ENCODE peak calls at places on chromosomes 5 and 9, in seven cellular contexts. One of them, this sample, is unnamed.

GRCh38 chr5:138544171-138545134 is 1.4 kb upstream of the ETF1 start:
- DNase-seq in right atrium auricular region: no peak
- DNase-seq in right cardiac atrium: no peak
- DNase-seq in HepG2: no peak
- DNase-seq in Karpas-422: peak
- DNase-seq in tibial artery: no peak
- DNase-seq in mesendoderm: peak
- DNase-seq in this sample: peak

GRCh38 chr5:98638701-98639100 is 134.8 kb upstream of the RGMB start:
- DNase-seq in right atrium auricular region: no peak
- DNase-seq in right cardiac atrium: peak
- DNase-seq in HepG2: no peak
- DNase-seq in Karpas-422: no peak
- DNase-seq in tibial artery: no peak
- DNase-seq in mesendoderm: no peak
- DNase-seq in this sample: no peak

GRCh38 chr5:1807479-1808185 is 6.4 kb downstream of the NDUFS6 start:
- DNase-seq in right atrium auricular region: no peak
- DNase-seq in right cardiac atrium: peak
- DNase-seq in HepG2: no peak
- DNase-seq in Karpas-422: no peak
- DNase-seq in tibial artery: no peak
- DNase-seq in mesendoderm: no peak
- DNase-seq in this sample: no peak

GRCh38 chr5:140214831-140215230 is 39.8 kb downstream of the CYSTM1 start:
- DNase-seq in right atrium auricular region: no peak
- DNase-seq in right cardiac atrium: peak
- DNase-seq in HepG2: no peak
- DNase-seq in Karpas-422: no peak
- DNase-seq in tibial artery: no peak
- DNase-seq in mesendoderm: no peak
- DNase-seq in this sample: no peak

GRCh38 chr9:93646640-93647178 is 70.3 kb downstream of the PHF2 start:
- DNase-seq in right atrium auricular region: no peak
- DNase-seq in right cardiac atrium: peak
- DNase-seq in HepG2: no peak
- DNase-seq in Karpas-422: no peak
- DNase-seq in tibial artery: peak
- DNase-seq in mesendoderm: no peak
- DNase-seq in this sample: no peak

GRCh38 chr9:96164268-96164683 is 137.7 kb downstream of the HSD17B3 start:
- DNase-seq in right atrium auricular region: no peak
- DNase-seq in right cardiac atrium: no peak
- DNase-seq in HepG2: no peak
- DNase-seq in Karpas-422: no peak
- DNase-seq in tibial artery: peak
- DNase-seq in mesendoderm: peak
- DNase-seq in this sample: no peak

GRCh38 chr9:2087500-2088313 is 72.6 kb downstream of the SMARCA2 start:
- DNase-seq in right atrium auricular region: no peak
- DNase-seq in right cardiac atrium: no peak
- DNase-seq in HepG2: peak
- DNase-seq in Karpas-422: peak
- DNase-seq in tibial artery: no peak
- DNase-seq in mesendoderm: peak
- DNase-seq in this sample: peak

GRCh38 chr9:121670447-121670846 is 19.0 kb downstream of the DAB2IP start:
- DNase-seq in right atrium auricular region: peak
- DNase-seq in right cardiac atrium: peak
- DNase-seq in HepG2: no peak
- DNase-seq in Karpas-422: no peak
- DNase-seq in tibial artery: peak
- DNase-seq in mesendoderm: no peak
- DNase-seq in this sample: no peak

GRCh38 chr9:116737137-116737546 is 50.0 kb downstream of the TRIM32 start:
- DNase-seq in right atrium auricular region: peak
- DNase-seq in right cardiac atrium: peak
- DNase-seq in HepG2: peak
- DNase-seq in Karpas-422: peak
- DNase-seq in tibial artery: peak
- DNase-seq in mesendoderm: peak
- DNase-seq in this sample: peak

GRCh38 chr5:157113007-157113406 is 4.2 kb upstream of the HAVCR2 start:
- DNase-seq in right atrium auricular region: no peak
- DNase-seq in right cardiac atrium: no peak
- DNase-seq in HepG2: no peak
- DNase-seq in Karpas-422: no peak
- DNase-seq in tibial artery: no peak
- DNase-seq in mesendoderm: no peak
- DNase-seq in this sample: no peak

GRCh38 chr5:178786859-178787499 is 56.5 kb upstream of the ZNF354A start:
- DNase-seq in right atrium auricular region: no peak
- DNase-seq in right cardiac atrium: no peak
- DNase-seq in HepG2: peak
- DNase-seq in Karpas-422: no peak
- DNase-seq in tibial artery: no peak
- DNase-seq in mesendoderm: no peak
- DNase-seq in this sample: no peak

GRCh38 chr5:56139978-56140562 is 93.1 kb downstream of the ANKRD55 start:
- DNase-seq in right atrium auricular region: no peak
- DNase-seq in right cardiac atrium: no peak
- DNase-seq in HepG2: no peak
- DNase-seq in Karpas-422: no peak
- DNase-seq in tibial artery: no peak
- DNase-seq in mesendoderm: no peak
- DNase-seq in this sample: no peak

GRCh38 chr9:91197232-91198181 is 164.2 kb downstream of the AUH start:
- DNase-seq in right atrium auricular region: peak
- DNase-seq in right cardiac atrium: peak
- DNase-seq in HepG2: peak
- DNase-seq in Karpas-422: no peak
- DNase-seq in tibial artery: peak
- DNase-seq in mesendoderm: peak
- DNase-seq in this sample: peak

GRCh38 chr5:172149073-172149472 is 39.0 kb downstream of the STK10 start:
- DNase-seq in right atrium auricular region: no peak
- DNase-seq in right cardiac atrium: no peak
- DNase-seq in HepG2: no peak
- DNase-seq in Karpas-422: no peak
- DNase-seq in tibial artery: no peak
- DNase-seq in mesendoderm: no peak
- DNase-seq in this sample: no peak

GRCh38 chr5:86500947-86501346 is 116.8 kb upstream of the COX7C start:
- DNase-seq in right atrium auricular region: no peak
- DNase-seq in right cardiac atrium: no peak
- DNase-seq in HepG2: no peak
- DNase-seq in Karpas-422: no peak
- DNase-seq in tibial artery: no peak
- DNase-seq in mesendoderm: peak
- DNase-seq in this sample: peak

GRCh38 chr5:9197881-9198260 is 348.0 kb downstream of the SEMA5A start:
- DNase-seq in right atrium auricular region: no peak
- DNase-seq in right cardiac atrium: no peak
- DNase-seq in HepG2: no peak
- DNase-seq in Karpas-422: no peak
- DNase-seq in tibial artery: no peak
- DNase-seq in mesendoderm: no peak
- DNase-seq in this sample: no peak

GRCh38 chr5:55914141-55914413 is 62.9 kb downstream of the IL31RA start:
- DNase-seq in right atrium auricular region: no peak
- DNase-seq in right cardiac atrium: no peak
- DNase-seq in HepG2: no peak
- DNase-seq in Karpas-422: peak
- DNase-seq in tibial artery: no peak
- DNase-seq in mesendoderm: no peak
- DNase-seq in this sample: no peak

GRCh38 chr5:5770825-5771224 is 348.3 kb downstream of the ICE1 start:
- DNase-seq in right atrium auricular region: no peak
- DNase-seq in right cardiac atrium: no peak
- DNase-seq in HepG2: no peak
- DNase-seq in Karpas-422: no peak
- DNase-seq in tibial artery: no peak
- DNase-seq in mesendoderm: no peak
- DNase-seq in this sample: no peak

DNA sequence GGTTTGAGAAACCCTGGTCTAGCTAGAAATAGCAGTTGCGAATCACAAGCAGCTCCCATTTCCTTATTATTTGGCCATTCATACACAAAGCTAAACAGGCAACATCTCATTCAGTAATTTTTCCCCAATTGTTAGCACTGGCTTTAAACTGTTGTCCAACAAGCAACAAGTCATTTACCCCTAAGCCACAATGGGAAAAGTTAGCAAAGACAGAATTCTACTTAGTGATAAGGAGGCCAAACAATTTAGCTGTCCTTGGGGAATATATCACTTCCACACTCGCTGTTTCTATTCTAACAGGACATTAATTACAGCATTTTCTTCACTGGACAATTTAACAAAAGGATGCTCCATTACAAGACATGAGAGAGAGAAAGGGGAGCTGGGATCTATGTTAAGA is 2.8 kb downstream of the MYO10 start:
- DNase-seq in right atrium auricular region: no peak
- DNase-seq in right cardiac atrium: no peak
- DNase-seq in HepG2: no peak
- DNase-seq in Karpas-422: no peak
- DNase-seq in tibial artery: no peak
- DNase-seq in mesendoderm: no peak
- DNase-seq in this sample: no peak
- H3K4me3 ChIP-seq in right atrium auricular region: no peak
- H3K4me3 ChIP-seq in right cardiac atrium: no peak
- H3K4me3 ChIP-seq in HepG2: no peak
- H3K4me3 ChIP-seq in Karpas-422: no peak
- H3K4me3 ChIP-seq in tibial artery: peak
- H3K4me3 ChIP-seq in mesendoderm: no peak
- H3K4me3 ChIP-seq in this sample: peak

DNA sequence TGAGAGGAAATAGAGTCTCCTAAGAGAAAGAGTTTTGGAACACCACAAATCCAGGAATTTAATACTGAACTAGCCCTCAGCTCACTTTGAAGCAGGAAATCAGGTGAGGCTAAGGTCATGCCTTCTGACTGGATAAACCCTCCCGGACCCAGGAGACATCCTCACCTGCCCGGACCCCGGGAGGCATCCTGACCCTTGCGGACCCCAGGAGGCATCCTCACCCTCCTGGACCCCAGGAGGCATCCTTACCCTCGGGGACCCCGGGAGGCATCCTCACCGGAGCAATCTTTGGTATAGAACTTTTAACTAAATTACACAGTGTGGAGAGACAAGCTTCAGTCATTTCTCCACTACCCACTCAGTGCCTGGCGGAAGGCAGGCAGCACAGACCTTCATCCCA is 21.1 kb downstream of the STXBP1 start:
- DNase-seq in right atrium auricular region: no peak
- DNase-seq in right cardiac atrium: no peak
- DNase-seq in HepG2: no peak
- DNase-seq in Karpas-422: no peak
- DNase-seq in tibial artery: no peak
- DNase-seq in mesendoderm: no peak
- DNase-seq in this sample: no peak
- H3K27ac ChIP-seq in right atrium auricular region: peak
- H3K27ac ChIP-seq in right cardiac atrium: peak
- H3K27ac ChIP-seq in HepG2: no peak
- H3K27ac ChIP-seq in Karpas-422: no peak
- H3K27ac ChIP-seq in tibial artery: no peak
- H3K27ac ChIP-seq in mesendoderm: no peak
- H3K27ac ChIP-seq in this sample: no peak

DNA sequence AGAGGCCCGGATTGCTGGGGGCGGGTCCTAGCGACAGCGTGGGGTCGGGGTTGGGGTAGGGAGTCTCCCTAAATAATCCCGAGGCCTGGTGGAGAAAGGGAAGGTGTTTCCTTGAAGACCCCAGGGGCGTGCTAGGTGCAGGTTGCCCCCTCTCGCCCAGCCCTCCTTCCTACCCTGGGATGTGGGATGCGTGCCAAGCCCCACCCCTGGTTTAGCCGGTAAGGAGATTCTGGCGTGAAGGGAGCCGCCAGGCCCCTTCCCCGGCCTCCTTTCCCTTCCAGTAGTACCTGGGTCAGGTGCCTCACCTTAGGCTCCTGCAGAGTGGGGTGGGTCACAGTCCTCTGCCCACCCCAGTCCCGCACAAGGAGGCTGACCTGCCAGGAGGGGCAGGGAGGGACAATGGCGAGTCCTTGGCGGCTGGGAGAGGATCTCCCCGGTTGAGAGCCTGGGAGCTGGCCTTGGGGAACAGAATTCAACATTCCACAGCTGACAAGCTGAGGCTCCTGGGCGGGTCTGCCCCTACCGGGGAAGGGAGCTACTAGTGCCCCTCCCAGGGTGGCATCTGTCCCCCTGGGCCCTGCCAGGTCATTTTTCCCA is 684 bp downstream of the TSPAN17 start:
- DNase-seq in right atrium auricular region: no peak
- DNase-seq in right cardiac atrium: peak
- DNase-seq in HepG2: no peak
- DNase-seq in Karpas-422: no peak
- DNase-seq in tibial artery: peak
- DNase-seq in mesendoderm: peak
- DNase-seq in this sample: peak
- H3K4me3 ChIP-seq in right atrium auricular region: peak
- H3K4me3 ChIP-seq in right cardiac atrium: peak
- H3K4me3 ChIP-seq in HepG2: peak
- H3K4me3 ChIP-seq in Karpas-422: peak
- H3K4me3 ChIP-seq in tibial artery: peak
- H3K4me3 ChIP-seq in mesendoderm: peak
- H3K4me3 ChIP-seq in this sample: peak

GRCh38 chr9:1055156-1055555 is 5.0 kb downstream of the DMRT2 start:
- DNase-seq in right atrium auricular region: no peak
- DNase-seq in right cardiac atrium: no peak
- DNase-seq in HepG2: no peak
- DNase-seq in Karpas-422: no peak
- DNase-seq in tibial artery: no peak
- DNase-seq in mesendoderm: no peak
- DNase-seq in this sample: no peak

GRCh38 chr9:1053848-1054365 is 3.8 kb downstream of the DMRT2 start:
- DNase-seq in right atrium auricular region: no peak
- DNase-seq in right cardiac atrium: no peak
- DNase-seq in HepG2: no peak
- DNase-seq in Karpas-422: no peak
- DNase-seq in tibial artery: no peak
- DNase-seq in mesendoderm: no peak
- DNase-seq in this sample: no peak

GRCh38 chr9:1052908-1053590 is 2.9 kb downstream of the DMRT2 start:
- DNase-seq in right atrium auricular region: no peak
- DNase-seq in right cardiac atrium: no peak
- DNase-seq in HepG2: no peak
- DNase-seq in Karpas-422: no peak
- DNase-seq in tibial artery: no peak
- DNase-seq in mesendoderm: no peak
- DNase-seq in this sample: no peak

GRCh38 chr9:1057910-1058309 is 7.8 kb downstream of the DMRT2 start:
- DNase-seq in right atrium auricular region: no peak
- DNase-seq in right cardiac atrium: no peak
- DNase-seq in HepG2: no peak
- DNase-seq in Karpas-422: no peak
- DNase-seq in tibial artery: no peak
- DNase-seq in mesendoderm: no peak
- DNase-seq in this sample: no peak

DNA sequence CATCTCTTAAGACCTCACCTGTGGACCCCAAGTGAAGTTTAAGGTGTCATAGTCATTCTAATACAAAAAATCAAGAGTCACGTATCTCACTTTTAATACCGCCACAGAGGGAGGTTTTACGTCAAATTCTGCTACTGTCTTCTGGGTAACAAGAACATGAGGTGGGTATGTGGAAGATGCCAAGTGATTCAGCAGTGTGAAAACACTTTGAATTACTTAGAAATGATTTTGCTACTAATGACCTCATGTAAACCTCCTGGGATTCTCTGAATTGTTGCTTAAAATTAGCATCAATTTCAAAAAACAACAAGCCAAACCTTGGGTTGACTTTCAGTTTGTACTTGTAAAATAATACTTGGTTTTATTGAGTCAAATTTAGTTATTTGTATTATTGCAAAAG is 8.7 kb downstream of the DMRT2 start:
- DNase-seq in right atrium auricular region: no peak
- DNase-seq in right cardiac atrium: no peak
- DNase-seq in HepG2: no peak
- DNase-seq in Karpas-422: no peak
- DNase-seq in tibial artery: no peak
- DNase-seq in mesendoderm: no peak
- DNase-seq in this sample: no peak
- H3K27ac ChIP-seq in right atrium auricular region: no peak
- H3K27ac ChIP-seq in right cardiac atrium: no peak
- H3K27ac ChIP-seq in HepG2: no peak
- H3K27ac ChIP-seq in Karpas-422: no peak
- H3K27ac ChIP-seq in tibial artery: no peak
- H3K27ac ChIP-seq in mesendoderm: no peak
- H3K27ac ChIP-seq in this sample: no peak